ENCODE peak calls at places on chromosomes 11 and 22, in eight cellular contexts. U is CD4-positive, alpha-beta T cell; K is anterior cingulate cortex; B is stimulated activated CD8-positive, alpha-beta memory T cell treated with anti-CD3 and anti-CD28 coated beads, Interleukin-4, amount 100 ng/mL, for 24 hours; Q is AG08395; C is activated T-helper 1 cell treated with anti-CD3 and anti-CD28 coated beads, Interleukin-12 subunit alpha, Interleukin-12 subunit beta, Interleukin-2, Interleukin-4 antibody, amounts not matched to agents 30 ng/mL and 10 ng/mL and 1 ng/mL, durations not matched to agents 14 hours and 24 hours and 36 hours; L is cardiac muscle cell; I is foreskin fibroblast. F is an unnamed sample.

GRCh38 chr22:25153961-25154685 is 45.5 kb upstream of the CRYBB3 start:
- DNase-seq in I (peak), U (no peak), C (no peak), L (peak), K (no peak), B (no peak), Q (peak), F (no peak)

GRCh38 chr11:125777309-125777708 is 1.3 kb downstream of the PATE2 start:
- DNase-seq in B (no peak), K (no peak), Q (no peak), C (no peak), L (no peak), U (no peak), I (no peak), F (no peak)

GRCh38 chr22:46453006-46453828 is 84.2 kb downstream of the CELSR1 start:
- DNase-seq in U (no peak), L (no peak), C (no peak), I (no peak), B (no peak), Q (no peak), K (no peak), F (no peak)

GRCh38 chr11:1571760-1572199 is 291 bp downstream of the DUSP8 start:
- DNase-seq in Q (no peak), L (no peak), B (no peak), I (no peak), U (no peak), C (no peak), K (no peak), F (peak)

GRCh38 chr22:50698546-50698945 is 25.9 kb downstream of the SHANK3 start:
- DNase-seq in K (no peak), L (no peak), Q (no peak), B (no peak), C (no peak), I (no peak), U (no peak), F (no peak)

GRCh38 chr11:98587884-98588283 is 432.9 kb upstream of the CNTN5 start:
- DNase-seq in I (no peak), L (no peak), U (no peak), Q (no peak), B (no peak), C (no peak), K (no peak), F (no peak)

GRCh38 chr11:1928891-1929541 is 9.5 kb downstream of the TNNT3 start:
- DNase-seq in K (no peak), U (no peak), L (no peak), Q (no peak), I (no peak), C (no peak), B (no peak), F (no peak)

GRCh38 chr11:8257003-8257664 is 6.5 kb downstream of the LMO1 start:
- DNase-seq in C (no peak), Q (no peak), B (no peak), K (no peak), U (no peak), I (no peak), L (no peak), F (no peak)

GRCh38 chr11:103322861-103323260 is 213.6 kb downstream of the DYNC2H1 start:
- DNase-seq in B (no peak), C (no peak), Q (no peak), I (no peak), U (no peak), L (no peak), K (no peak), F (no peak)

GRCh38 chr11:10798330-10798980 is 10.3 kb downstream of the EIF4G2 start:
- DNase-seq in C (no peak), L (no peak), U (no peak), I (no peak), K (no peak), B (no peak), Q (no peak), F (no peak)

GRCh38 chr11:69874178-69874983 is 55.2 kb upstream of the FGF3 start:
- DNase-seq in K (no peak), Q (no peak), L (no peak), U (no peak), B (no peak), C (no peak), I (no peak), F (no peak)

GRCh38 chr11:120547871-120548681 is 36.5 kb downstream of the GRIK4 start:
- DNase-seq in L (peak), C (no peak), U (no peak), K (peak), I (peak), B (no peak), Q (peak), F (no peak)

GRCh38 chr22:32831571-32831970 is 30.1 kb downstream of the TIMP3 start:
- DNase-seq in L (no peak), C (no peak), Q (no peak), I (no peak), B (no peak), K (no peak), U (no peak), F (no peak)

GRCh38 chr11:36041988-36042606 is 98.2 kb downstream of the LDLRAD3 start:
- DNase-seq in K (no peak), I (no peak), B (no peak), U (no peak), Q (peak), L (no peak), C (no peak), F (no peak)

GRCh38 chr11:125423247-125423849 is 72.7 kb downstream of the FEZ1 start:
- DNase-seq in U (no peak), L (peak), K (no peak), Q (no peak), B (no peak), C (no peak), I (no peak), F (no peak)

GRCh38 chr11:82960000-82960778 is 58.7 kb downstream of the DDIAS start:
- DNase-seq in C (peak), I (no peak), Q (no peak), B (no peak), U (peak), K (no peak), L (no peak), F (no peak)

GRCh38 chr22:50524664-50525103 is 714 bp downstream of the SCO2 start:
- DNase-seq in C (no peak), L (no peak), I (no peak), Q (no peak), U (no peak), K (no peak), B (no peak), F (no peak)

GRCh38 chr11:115656684-115657083 is 152.5 kb upstream of the CADM1 start:
- DNase-seq in Q (no peak), K (no peak), B (no peak), U (no peak), I (no peak), C (no peak), L (no peak), F (no peak)

GRCh38 chr22:17549655-17550054 is 13.6 kb upstream of the SLC25A18 start:
- DNase-seq in K (no peak), I (no peak), Q (no peak), U (no peak), B (no peak), C (no peak), L (no peak), F (no peak)

GRCh38 chr11:30830666-30831065 is 244.5 kb upstream of the MPPED2 start:
- DNase-seq in L (no peak), C (no peak), U (no peak), B (no peak), Q (peak), K (no peak), I (no peak), F (no peak)

GRCh38 chr11:34570584-34570983 is 50.3 kb upstream of the EHF start:
- DNase-seq in U (no peak), K (no peak), I (no peak), Q (no peak), L (no peak), C (no peak), B (no peak), F (no peak)

GRCh38 chr11:36123353-36124220 is 165.6 kb downstream of the COMMD9 start:
- DNase-seq in K (peak), I (no peak), Q (no peak), B (no peak), C (no peak), U (no peak), L (no peak), F (no peak)

GRCh38 chr22:42684462-42685195 is 35.4 kb upstream of the CYB5R3 start:
- DNase-seq in I (peak), K (no peak), Q (no peak), C (no peak), L (no peak), B (no peak), U (no peak), F (no peak)

GRCh38 chr11:35615911-35616900 is 2.1 kb upstream of the FJX1 start:
- DNase-seq in C (no peak), L (peak), Q (peak), B (no peak), U (no peak), K (peak), I (peak), F (no peak)

GRCh38 chr22:46627806-46628482 is 7.8 kb downstream of the GRAMD4 start:
- DNase-seq in U (no peak), I (no peak), Q (no peak), C (no peak), L (no peak), B (no peak), K (no peak), F (no peak)

GRCh38 chr22:46576556-46577351 is 39.3 kb upstream of the CELSR1 start:
- DNase-seq in B (peak), I (peak), U (peak), Q (peak), C (peak), L (peak), K (no peak), F (peak)

GRCh38 chr11:131463609-131464008 is 93.2 kb downstream of the NTM start:
- DNase-seq in B (no peak), U (no peak), I (no peak), L (no peak), K (peak), Q (no peak), C (no peak), F (no peak)

GRCh38 chr11:34978236-34979191 is 62.1 kb downstream of the PDHX start:
- DNase-seq in C (no peak), K (no peak), L (peak), I (no peak), U (no peak), Q (no peak), B (no peak), F (no peak)

GRCh38 chr11:297666-298405 is 1.5 kb downstream of the IFITM5 start:
- DNase-seq in K (no peak), B (no peak), C (no peak), I (peak), Q (peak), U (no peak), L (no peak), F (no peak)

GRCh38 chr22:19766506-19767426 is 6.2 kb downstream of the TBX1 start:
- DNase-seq in U (peak), C (peak), K (no peak), Q (no peak), L (peak), B (peak), I (no peak), F (no peak)

GRCh38 chr11:59813364-59813763 is 2.8 kb upstream of the MRPL16 start:
- DNase-seq in B (no peak), U (no peak), L (no peak), Q (no peak), I (no peak), K (no peak), C (no peak), F (no peak)

GRCh38 chr22:32080904-32081303 is 37.8 kb downstream of the SLC5A1 start:
- DNase-seq in I (peak), B (no peak), Q (peak), K (no peak), U (peak), C (no peak), L (peak), F (peak)

GRCh38 chr22:20582171-20582511 is 74.7 kb downstream of the MED15 start:
- DNase-seq in Q (no peak), B (no peak), U (no peak), I (no peak), L (no peak), K (no peak), C (no peak), F (no peak)

GRCh38 chr22:49381595-49382450 is 445.9 kb downstream of the BRD1 start:
- DNase-seq in Q (no peak), C (no peak), K (no peak), B (no peak), L (no peak), I (no peak), U (no peak), F (no peak)

GRCh38 chr22:19554834-19555404 is 30.7 kb upstream of the CLDN5 start:
- DNase-seq in C (no peak), B (no peak), U (no peak), I (no peak), Q (peak), K (no peak), L (peak), F (no peak)

F was measured in GM12892.